ENCODE peak calls at places on chromosomes 12 and 14, in eight cellular contexts. O is RPMI8226; Q is cardiac fibroblast; E is activated CD8-positive, alpha-beta T cell treated with anti-CD3 and anti-CD28 coated beads for 36 hours; B is ELR; M is NCI-H2081; U is M059J; P is A172. V is an unnamed sample.

GRCh38 chr14:102182190-102182589 is 42.5 kb downstream of the WDR20 start:
- DNase-seq in U (peak), Q (peak), P (peak), M (no peak), B (peak), E (peak), O (no peak), V (no peak)

GRCh38 chr12:69918287-69918686 is 93.3 kb downstream of the MYRFL start:
- DNase-seq in M (no peak), P (no peak), Q (no peak), O (no peak), E (no peak), U (no peak), B (no peak), V (no peak)

GRCh38 chr14:26597136-26598080 is at the start of gene NOVA1:
- DNase-seq in M (peak), U (peak), O (no peak), P (no peak), E (no peak), B (no peak), Q (peak), V (no peak)

GRCh38 chr14:35211067-35211466 is 81.1 kb upstream of the PSMA6 start:
- DNase-seq in O (no peak), M (no peak), E (no peak), B (no peak), Q (no peak), P (no peak), U (no peak), V (no peak)

GRCh38 chr14:32426596-32427408 is 97.7 kb downstream of the AKAP6 start:
- DNase-seq in O (no peak), B (peak), U (no peak), Q (no peak), M (no peak), E (no peak), P (no peak), V (no peak)

GRCh38 chr14:77151918-77152588 is 10.5 kb upstream of the ZDHHC22 start:
- DNase-seq in E (no peak), B (peak), M (peak), Q (peak), U (peak), O (no peak), P (no peak), V (no peak)

GRCh38 chr12:92331383-92331782 is 185.7 kb upstream of the BTG1 start:
- DNase-seq in Q (no peak), E (no peak), U (no peak), P (no peak), M (no peak), B (no peak), O (no peak), V (no peak)

GRCh38 chr12:13465641-13466040 is 269.1 kb downstream of the EMP1 start:
- DNase-seq in P (no peak), O (no peak), E (no peak), Q (peak), B (peak), M (no peak), U (no peak), V (no peak)

GRCh38 chr12:79818856-79819255 is 116.0 kb downstream of the PPP1R12A start:
- DNase-seq in O (no peak), E (no peak), Q (peak), B (no peak), P (no peak), M (no peak), U (no peak), V (no peak)

GRCh38 chr12:60834806-60835205 is 1239.0 kb downstream of the SLC16A7 start:
- DNase-seq in M (no peak), Q (no peak), E (no peak), O (no peak), B (no peak), P (no peak), U (no peak), V (no peak)

GRCh38 chr14:77158175-77158908 is 16.8 kb upstream of the ZDHHC22 start:
- DNase-seq in M (peak), B (peak), P (peak), E (no peak), O (no peak), U (peak), Q (peak), V (no peak)

GRCh38 chr14:43168374-43168925 is 1338.6 kb downstream of the FSCB start:
- DNase-seq in E (no peak), B (no peak), Q (no peak), M (no peak), P (no peak), U (no peak), O (no peak), V (no peak)

GRCh38 chr14:36161781-36162180 is 14.7 kb downstream of the PTCSC3 start:
- DNase-seq in M (no peak), O (peak), U (no peak), B (no peak), P (no peak), E (no peak), Q (no peak), V (no peak)

GRCh38 chr12:46124132-46124847 is 133.9 kb upstream of the SCAF11 start:
- DNase-seq in E (no peak), P (no peak), U (peak), Q (no peak), B (no peak), O (no peak), M (no peak), V (no peak)

GRCh38 chr14:81301813-81302212 is 81.1 kb upstream of the GTF2A1 start:
- DNase-seq in O (no peak), B (no peak), P (no peak), E (no peak), Q (no peak), M (no peak), U (no peak), V (no peak)

GRCh38 chr12:122155705-122156104 is 18.3 kb downstream of the IL31 start:
- DNase-seq in U (no peak), E (no peak), B (no peak), M (no peak), Q (no peak), P (no peak), O (no peak), V (no peak)

GRCh38 chr12:33944703-33945437 is 77.4 kb upstream of the ALG10 start:
- DNase-seq in Q (no peak), U (peak), O (no peak), B (no peak), P (no peak), E (no peak), M (no peak), V (no peak)

GRCh38 chr12:127241056-127241830 is 1025.7 kb upstream of the TMEM132C start:
- DNase-seq in E (no peak), M (no peak), U (peak), O (no peak), Q (peak), P (no peak), B (peak), V (no peak)

GRCh38 chr12:127810026-127810425 is 456.9 kb upstream of the TMEM132C start:
- DNase-seq in M (no peak), Q (peak), E (no peak), U (peak), B (peak), P (peak), O (no peak), V (no peak)

GRCh38 chr14:95318870-95319311 is 817 bp downstream of the CLMN start:
- DNase-seq in B (no peak), P (no peak), M (no peak), E (no peak), Q (no peak), O (peak), U (no peak), V (no peak)

GRCh38 chr12:19006626-19007025 is 122.9 kb upstream of the PLEKHA5 start:
- DNase-seq in O (no peak), P (no peak), E (no peak), M (no peak), Q (no peak), B (no peak), U (no peak), V (no peak)